ENCODE peak calls at places on chromosome 7, in eight cellular contexts. V, N, A, Q, R, M, P and U are unnamed samples.

GRCh38 chr7:142319970-142320369 is 62.1 kb upstream of the PRSS58 start:
- DNase-seq in V (no peak), N (peak; percentile 70), A (no peak), Q (no peak), R (no peak), M (no peak), P (no peak), U (no peak)

GRCh38 chr7:142557971-142558582 is 191.2 kb upstream of the PRSS1 start:
- DNase-seq in V (peak; percentile 22), N (peak; percentile 84), A (no peak), Q (peak; percentile 50), R (peak; percentile 51), M (no peak), P (no peak), U (no peak)

GRCh38 chr7:5629941-5630340 is 151.5 kb downstream of the RNF216 start:
- DNase-seq in V (no peak), N (no peak), A (no peak), Q (no peak), R (peak; percentile 7), M (no peak), P (no peak), U (no peak)

GRCh38 chr7:21383217-21383832 is 44.6 kb upstream of the SP4 start:
- DNase-seq in V (no peak), N (no peak), A (no peak), Q (no peak), R (no peak), M (no peak), P (no peak), U (no peak)

GRCh38 chr7:124440081-124440480 is 325.5 kb downstream of the GPR37 start:
- DNase-seq in V (no peak), N (no peak), A (no peak), Q (no peak), R (no peak), M (no peak), P (no peak), U (no peak)

GRCh38 chr7:17275749-17276671 is 22.4 kb upstream of the AHR start:
- DNase-seq in V (peak; percentile 68), N (no peak), A (no peak), Q (no peak), R (no peak), M (no peak), P (peak; percentile 32), U (no peak)

GRCh38 chr7:72391821-72392377 is 20.2 kb downstream of the CALN1 start:
- DNase-seq in V (no peak), N (no peak), A (no peak), Q (no peak), R (no peak), M (no peak), P (no peak), U (no peak)

GRCh38 chr7:18873674-18874341 is 243.6 kb downstream of the TWIST1 start:
- DNase-seq in V (no peak), N (peak; percentile 77), A (no peak), Q (no peak), R (no peak), M (no peak), P (no peak), U (no peak)

GRCh38 chr7:120725376-120726039 is 132.4 kb downstream of the TSPAN12 start:
- DNase-seq in V (peak; percentile 16), N (peak; percentile 82), A (no peak), Q (no peak), R (peak; percentile 43), M (no peak), P (no peak), U (no peak)

GRCh38 chr7:99108615-99109014 is 35.3 kb downstream of the SMURF1 start:
- DNase-seq in V (no peak), N (no peak), A (no peak), Q (no peak), R (no peak), M (no peak), P (no peak), U (no peak)

GRCh38 chr7:30698481-30698880 is 16.2 kb upstream of the CRHR2 start:
- DNase-seq in V (no peak), N (no peak), A (no peak), Q (no peak), R (no peak), M (no peak), P (no peak), U (no peak)

GRCh38 chr7:41029072-41029492 is 673.8 kb downstream of the INHBA start:
- DNase-seq in V (no peak), N (no peak), A (no peak), Q (no peak), R (peak; percentile 41), M (no peak), P (no peak), U (no peak)

GRCh38 chr7:116674508-116675173 is 2.6 kb downstream of the MET start:
- DNase-seq in V (no peak), N (peak; percentile 33), A (no peak), Q (no peak), R (no peak), M (no peak), P (no peak), U (no peak)

GRCh38 chr7:105307163-105307672 is 81.5 kb downstream of the SRPK2 start:
- DNase-seq in V (no peak), N (no peak), A (no peak), Q (no peak), R (no peak), M (no peak), P (no peak), U (no peak)

GRCh38 chr7:2044311-2044882 is 188.3 kb downstream of the MAD1L1 start:
- DNase-seq in V (no peak), N (no peak), A (peak; percentile 59), Q (no peak), R (no peak), M (peak; percentile 76), P (no peak), U (no peak)

GRCh38 chr7:105678811-105679495 is 97.7 kb upstream of the EFCAB10 start:
- DNase-seq in V (no peak), N (peak; percentile 54), A (peak; percentile 90), Q (peak; percentile 76), R (no peak), M (peak; percentile 91), P (peak; percentile 61), U (peak; percentile 90)

GRCh38 chr7:2631924-2632716 is at the start of gene TTYH3:
- DNase-seq in V (no peak), N (no peak), A (peak; percentile 83), Q (no peak), R (no peak), M (no peak), P (no peak), U (no peak)

GRCh38 chr7:30371321-30371720 is 86.9 kb downstream of the ZNRF2 start:
- DNase-seq in V (no peak), N (no peak), A (no peak), Q (no peak), R (no peak), M (no peak), P (no peak), U (no peak)

GRCh38 chr7:50068850-50069551 is 24.0 kb downstream of the ZPBP start:
- DNase-seq in V (no peak), N (peak; percentile 94), A (no peak), Q (peak; percentile 28), R (peak; percentile 22), M (no peak), P (peak; percentile 66), U (no peak)

GRCh38 chr7:120987280-120987679 is 1.2 kb upstream of the CPED1 start:
- DNase-seq in V (no peak), N (no peak), A (no peak), Q (no peak), R (no peak), M (no peak), P (no peak), U (no peak)

GRCh38 chr7:229184-229964 is 37.0 kb downstream of the FAM20C start:
- DNase-seq in V (no peak), N (no peak), A (peak; percentile 96), Q (peak; percentile 67), R (no peak), M (no peak), P (no peak), U (peak; percentile 33)

GRCh38 chr7:32761451-32762320 is 129.9 kb downstream of the KBTBD2 start:
- DNase-seq in V (no peak), N (peak; percentile 73), A (peak; percentile 62), Q (no peak), R (no peak), M (no peak), P (no peak), U (no peak)
- H3K27me3 ChIP-seq in V (no peaks in the 10 kb centered on the region), N (peaks cover 60% of the 10 kb centered on the region), A (no peaks in the 10 kb centered on the region), Q (peaks cover 5% of the 10 kb centered on the region), R (no peaks in the 10 kb centered on the region), M (peaks cover 12% of the 10 kb centered on the region), P (no peaks in the 10 kb centered on the region), U (no peaks in the 10 kb centered on the region)

DNA sequence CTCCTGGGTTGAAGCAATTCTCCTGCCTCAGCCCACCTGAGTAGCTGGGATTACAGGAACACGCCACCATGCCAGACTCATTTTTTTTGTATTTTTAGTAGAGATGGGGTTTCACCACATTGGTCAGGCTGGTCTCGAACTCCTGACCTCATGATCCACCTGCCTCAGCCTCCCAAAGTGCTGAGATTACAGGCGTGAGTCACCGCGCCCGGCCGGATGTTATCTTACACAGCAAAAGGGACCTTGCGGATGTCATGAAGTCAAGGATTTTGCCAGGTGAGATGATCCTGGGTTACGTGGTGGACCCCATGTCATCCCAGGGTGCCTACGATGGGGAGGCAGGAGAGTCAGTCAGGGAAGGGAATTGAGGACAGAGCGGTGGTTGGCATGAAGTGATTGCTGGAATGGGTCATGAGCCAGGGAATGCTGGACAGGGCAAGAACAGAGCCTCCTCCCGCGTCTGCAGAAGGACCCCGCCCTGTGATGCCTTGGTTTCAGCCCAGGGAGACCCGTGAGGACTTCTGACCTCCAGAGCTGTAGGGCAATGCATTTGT is 8.7 kb upstream of the UBE3C start:
- DNase-seq in V (no peak), N (no peak), A (no peak), Q (no peak), R (no peak), M (peak; percentile 61), P (no peak), U (no peak)
- TF ChIP-seq POLR2AphosphoS5 in V (no peak), N (no peak), A (no peak), Q (no peak), R (no peak), M (no peak), P (no peak), U (no peak)

DNA sequence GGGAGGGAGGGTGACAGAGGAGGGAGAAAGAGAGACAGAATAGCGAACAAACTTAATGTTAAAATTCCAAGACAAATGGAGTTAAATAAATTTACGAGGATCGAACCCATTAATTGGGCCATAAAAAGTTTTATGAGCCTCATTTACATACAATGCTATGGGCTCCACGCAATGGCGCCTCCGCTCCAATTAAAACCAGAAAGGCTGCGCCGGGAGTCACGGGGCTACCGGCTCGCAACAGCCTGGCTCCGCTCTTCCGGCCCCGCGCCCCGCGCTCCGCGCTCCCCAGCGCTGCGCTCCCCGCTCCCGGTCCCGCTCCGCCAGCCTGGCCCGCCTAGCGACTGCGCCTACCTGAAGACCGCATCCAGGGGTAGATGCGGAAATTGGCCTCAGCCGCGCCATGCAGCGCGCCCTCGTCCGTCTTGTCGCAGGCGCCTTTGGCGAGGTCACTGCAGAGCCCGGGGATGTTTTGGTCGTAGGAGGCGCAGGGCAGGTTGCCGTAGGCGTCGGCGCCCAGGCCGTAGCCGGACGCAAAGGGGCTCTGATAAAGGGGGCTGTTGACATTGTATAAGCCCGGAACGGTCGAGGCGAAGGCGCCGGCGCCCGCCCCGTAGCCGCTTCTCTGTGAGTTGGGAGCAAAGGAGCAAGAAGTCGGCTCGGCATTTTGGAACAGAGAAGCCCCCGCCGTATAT is 513 bp downstream of the HOXA7 start:
- DNase-seq in V (no peak), N (peak; percentile 54), A (peak; percentile 80), Q (peak; percentile 70), R (no peak), M (peak; percentile 82), P (no peak), U (peak; percentile 19)
- H3K27me3 ChIP-seq in V (peaks cover 6% of the 10 kb centered on the region), N (peaks cover 100% of the 10 kb centered on the region), A (no peaks in the 10 kb centered on the region), Q (peaks cover 57% of the 10 kb centered on the region), R (no peaks in the 10 kb centered on the region), M (peaks cover 15% of the 10 kb centered on the region), P (no peaks in the 10 kb centered on the region), U (peaks cover 17% of the 10 kb centered on the region)

GRCh38 chr7:151425670-151426075 is 14.3 kb downstream of the CRYGN start:
- DNase-seq in V (no peak), N (no peak), A (no peak), Q (no peak), R (no peak), M (peak; percentile 24), P (no peak), U (no peak)
- TF ChIP-seq POLR2AphosphoS5 in V (no peak), N (no peak), A (peak; percentile 49), Q (peak; percentile 56), R (no peak), M (no peak), P (no peak), U (no peak)